ENCODE peak calls at places on chromosomes 4 and X, in seven cellular contexts. One of them, this sample, is unnamed.

GRCh38 chr4:185224597-185224996 is 15.2 kb downstream of the SNX25 start:
- DNase-seq in left lung: no peak
- DNase-seq in fibroblast of the aortic adventitia: no peak
- DNase-seq in lower leg skin: no peak
- DNase-seq in upper lobe of right lung: no peak
- DNase-seq in cardiac muscle cell: no peak
- DNase-seq in mammary epithelial cell: no peak
- DNase-seq in this sample: no peak

GRCh38 chrX:43703211-43703791 is 47.2 kb downstream of the MAOA start:
- DNase-seq in left lung: no peak
- DNase-seq in cardiac muscle cell: no peak
- DNase-seq in lower leg skin: no peak
- DNase-seq in mammary epithelial cell: no peak
- DNase-seq in fibroblast of the aortic adventitia: peak; percentile 50
- DNase-seq in upper lobe of right lung: no peak
- DNase-seq in this sample: peak; percentile 73

GRCh38 chr4:83340692-83341343 is 6.2 kb upstream of the HPSE start:
- DNase-seq in mammary epithelial cell: no peak
- DNase-seq in upper lobe of right lung: no peak
- DNase-seq in left lung: no peak
- DNase-seq in fibroblast of the aortic adventitia: no peak
- DNase-seq in cardiac muscle cell: no peak
- DNase-seq in lower leg skin: no peak
- DNase-seq in this sample: no peak

GRCh38 chr4:76035146-76035545 is 724 bp downstream of the CXCL11 start:
- DNase-seq in lower leg skin: no peak
- DNase-seq in upper lobe of right lung: no peak
- DNase-seq in cardiac muscle cell: no peak
- DNase-seq in fibroblast of the aortic adventitia: no peak
- DNase-seq in left lung: no peak
- DNase-seq in mammary epithelial cell: no peak
- DNase-seq in this sample: no peak

GRCh38 chrX:120310861-120311631 is at the start of gene TMEM255A:
- DNase-seq in fibroblast of the aortic adventitia: no peak
- DNase-seq in lower leg skin: no peak
- DNase-seq in left lung: peak; percentile 48
- DNase-seq in upper lobe of right lung: peak; percentile 61
- DNase-seq in cardiac muscle cell: peak; percentile 17
- DNase-seq in mammary epithelial cell: no peak
- DNase-seq in this sample: no peak

GRCh38 chr4:81084029-81084428 is 53.5 kb downstream of the BMP3 start:
- DNase-seq in lower leg skin: no peak
- DNase-seq in fibroblast of the aortic adventitia: peak; percentile 73
- DNase-seq in cardiac muscle cell: no peak
- DNase-seq in left lung: no peak
- DNase-seq in upper lobe of right lung: no peak
- DNase-seq in mammary epithelial cell: peak; percentile 68
- DNase-seq in this sample: peak; percentile 53

GRCh38 chr4:6546091-6546490 is 28.9 kb upstream of the MAN2B2 start:
- DNase-seq in lower leg skin: no peak
- DNase-seq in fibroblast of the aortic adventitia: no peak
- DNase-seq in mammary epithelial cell: no peak
- DNase-seq in left lung: no peak
- DNase-seq in cardiac muscle cell: no peak
- DNase-seq in upper lobe of right lung: no peak
- DNase-seq in this sample: no peak

GRCh38 chr4:23276076-23276475 is 583.3 kb downstream of the GBA3 start:
- DNase-seq in upper lobe of right lung: no peak
- DNase-seq in cardiac muscle cell: no peak
- DNase-seq in mammary epithelial cell: no peak
- DNase-seq in left lung: no peak
- DNase-seq in lower leg skin: no peak
- DNase-seq in fibroblast of the aortic adventitia: no peak
- DNase-seq in this sample: no peak

GRCh38 chrX:142998447-142999208 is 27.1 kb upstream of the SPANXN4 start:
- DNase-seq in lower leg skin: no peak
- DNase-seq in upper lobe of right lung: no peak
- DNase-seq in left lung: no peak
- DNase-seq in mammary epithelial cell: no peak
- DNase-seq in fibroblast of the aortic adventitia: no peak
- DNase-seq in cardiac muscle cell: no peak
- DNase-seq in this sample: no peak

GRCh38 chrX:153968754-153969124 is 2.9 kb downstream of the HCFC1 start:
- DNase-seq in cardiac muscle cell: peak; percentile 35
- DNase-seq in upper lobe of right lung: no peak
- DNase-seq in mammary epithelial cell: no peak
- DNase-seq in fibroblast of the aortic adventitia: no peak
- DNase-seq in lower leg skin: no peak
- DNase-seq in left lung: no peak
- DNase-seq in this sample: peak; percentile 42

GRCh38 chrX:66914082-66914481 is 275.2 kb upstream of the EDA2R start:
- DNase-seq in cardiac muscle cell: no peak
- DNase-seq in lower leg skin: no peak
- DNase-seq in fibroblast of the aortic adventitia: no peak
- DNase-seq in left lung: no peak
- DNase-seq in upper lobe of right lung: no peak
- DNase-seq in mammary epithelial cell: peak; percentile 1
- DNase-seq in this sample: peak; percentile 0

GRCh38 chr4:108369035-108369655 is 200.4 kb upstream of the LEF1 start:
- DNase-seq in mammary epithelial cell: no peak
- DNase-seq in left lung: no peak
- DNase-seq in upper lobe of right lung: no peak
- DNase-seq in fibroblast of the aortic adventitia: no peak
- DNase-seq in cardiac muscle cell: no peak
- DNase-seq in lower leg skin: no peak
- DNase-seq in this sample: no peak

GRCh38 chrX:13764765-13765164 is 30.2 kb downstream of the OFD1 start:
- DNase-seq in fibroblast of the aortic adventitia: no peak
- DNase-seq in mammary epithelial cell: no peak
- DNase-seq in upper lobe of right lung: no peak
- DNase-seq in left lung: no peak
- DNase-seq in lower leg skin: no peak
- DNase-seq in cardiac muscle cell: peak; percentile 51
- DNase-seq in this sample: no peak

GRCh38 chr4:94523617-94524016 is 71.9 kb downstream of the PDLIM5 start:
- DNase-seq in mammary epithelial cell: peak; percentile 40
- DNase-seq in upper lobe of right lung: no peak
- DNase-seq in fibroblast of the aortic adventitia: peak; percentile 46
- DNase-seq in left lung: no peak
- DNase-seq in cardiac muscle cell: no peak
- DNase-seq in lower leg skin: no peak
- DNase-seq in this sample: peak; percentile 48

GRCh38 chrX:150298841-150299551 is 64.1 kb upstream of the MAMLD1 start:
- DNase-seq in fibroblast of the aortic adventitia: no peak
- DNase-seq in lower leg skin: no peak
- DNase-seq in mammary epithelial cell: no peak
- DNase-seq in upper lobe of right lung: no peak
- DNase-seq in cardiac muscle cell: no peak
- DNase-seq in left lung: no peak
- DNase-seq in this sample: no peak

GRCh38 chr4:182447938-182448280 is 204.7 kb downstream of the TENM3 start:
- DNase-seq in lower leg skin: no peak
- DNase-seq in cardiac muscle cell: peak; percentile 34
- DNase-seq in upper lobe of right lung: no peak
- DNase-seq in mammary epithelial cell: no peak
- DNase-seq in left lung: no peak
- DNase-seq in fibroblast of the aortic adventitia: peak; percentile 5
- DNase-seq in this sample: peak; percentile 47

GRCh38 chrX:118496763-118497079 is 1.1 kb downstream of the DOCK11 start:
- DNase-seq in mammary epithelial cell: no peak
- DNase-seq in cardiac muscle cell: no peak
- DNase-seq in lower leg skin: no peak
- DNase-seq in left lung: no peak
- DNase-seq in upper lobe of right lung: no peak
- DNase-seq in fibroblast of the aortic adventitia: no peak
- DNase-seq in this sample: peak; percentile 20

GRCh38 chr4:77007358-77008230 is 58.0 kb downstream of the SEPTIN11 start:
- DNase-seq in cardiac muscle cell: no peak
- DNase-seq in lower leg skin: no peak
- DNase-seq in upper lobe of right lung: no peak
- DNase-seq in left lung: no peak
- DNase-seq in fibroblast of the aortic adventitia: peak; percentile 72
- DNase-seq in mammary epithelial cell: peak; percentile 64
- DNase-seq in this sample: peak; percentile 79

GRCh38 chrX:1222511-1223252 is 10.2 kb upstream of the CRLF2 start:
- DNase-seq in upper lobe of right lung: no peak
- DNase-seq in fibroblast of the aortic adventitia: no peak
- DNase-seq in lower leg skin: no peak
- DNase-seq in mammary epithelial cell: peak; percentile 52
- DNase-seq in left lung: no peak
- DNase-seq in cardiac muscle cell: no peak
- DNase-seq in this sample: peak; percentile 30

GRCh38 chrX:39449352-39449751 is 648.1 kb downstream of the MID1IP1 start:
- DNase-seq in cardiac muscle cell: no peak
- DNase-seq in lower leg skin: no peak
- DNase-seq in mammary epithelial cell: no peak
- DNase-seq in upper lobe of right lung: no peak
- DNase-seq in left lung: no peak
- DNase-seq in fibroblast of the aortic adventitia: no peak
- DNase-seq in this sample: no peak

GRCh38 chr4:26412381-26413372 is 77.6 kb downstream of the CCKAR start:
- DNase-seq in fibroblast of the aortic adventitia: peak; percentile 77
- DNase-seq in lower leg skin: no peak
- DNase-seq in upper lobe of right lung: no peak
- DNase-seq in left lung: no peak
- DNase-seq in mammary epithelial cell: no peak
- DNase-seq in cardiac muscle cell: no peak
- DNase-seq in this sample: no peak

GRCh38 chr4:118736867-118737266 is 51.7 kb downstream of the METTL14 start:
- DNase-seq in left lung: no peak
- DNase-seq in mammary epithelial cell: no peak
- DNase-seq in fibroblast of the aortic adventitia: no peak
- DNase-seq in cardiac muscle cell: no peak
- DNase-seq in lower leg skin: no peak
- DNase-seq in upper lobe of right lung: no peak
- DNase-seq in this sample: no peak

GRCh38 chr4:135429528-135429927 is 1227.9 kb upstream of the PABPC4L start:
- DNase-seq in cardiac muscle cell: no peak
- DNase-seq in upper lobe of right lung: no peak
- DNase-seq in mammary epithelial cell: no peak
- DNase-seq in lower leg skin: no peak
- DNase-seq in fibroblast of the aortic adventitia: no peak
- DNase-seq in left lung: no peak
- DNase-seq in this sample: no peak

GRCh38 chr4:53508446-53508845 is 82.8 kb downstream of the LNX1 start:
- DNase-seq in mammary epithelial cell: peak; percentile 30
- DNase-seq in upper lobe of right lung: no peak
- DNase-seq in lower leg skin: no peak
- DNase-seq in cardiac muscle cell: no peak
- DNase-seq in fibroblast of the aortic adventitia: peak; percentile 79
- DNase-seq in left lung: no peak
- DNase-seq in this sample: peak; percentile 69

GRCh38 chr4:139968831-139969230 is 185.2 kb downstream of the MAML3 start:
- DNase-seq in mammary epithelial cell: no peak
- DNase-seq in fibroblast of the aortic adventitia: no peak
- DNase-seq in lower leg skin: no peak
- DNase-seq in cardiac muscle cell: no peak
- DNase-seq in upper lobe of right lung: no peak
- DNase-seq in left lung: no peak
- DNase-seq in this sample: no peak

GRCh38 chrX:42119076-42119475 is 195.7 kb upstream of the CASK start:
- DNase-seq in cardiac muscle cell: no peak
- DNase-seq in lower leg skin: peak; percentile 14
- DNase-seq in fibroblast of the aortic adventitia: peak; percentile 89
- DNase-seq in left lung: no peak
- DNase-seq in upper lobe of right lung: no peak
- DNase-seq in mammary epithelial cell: peak; percentile 96
- DNase-seq in this sample: peak; percentile 7

GRCh38 chr4:156523991-156524390 is 447.6 kb downstream of the PDGFC start:
- DNase-seq in cardiac muscle cell: no peak
- DNase-seq in mammary epithelial cell: no peak
- DNase-seq in left lung: no peak
- DNase-seq in upper lobe of right lung: no peak
- DNase-seq in fibroblast of the aortic adventitia: no peak
- DNase-seq in lower leg skin: no peak
- DNase-seq in this sample: no peak
- H3K4me3 ChIP-seq in cardiac muscle cell: no peak overlapping the region
- H3K4me3 ChIP-seq in mammary epithelial cell: no peak overlapping the region
- H3K4me3 ChIP-seq in left lung: no peak overlapping the region
- H3K4me3 ChIP-seq in upper lobe of right lung: no peak overlapping the region
- H3K4me3 ChIP-seq in fibroblast of the aortic adventitia: no peak overlapping the region
- H3K4me3 ChIP-seq in lower leg skin: no peak overlapping the region
- H3K4me3 ChIP-seq in this sample: no peak overlapping the region

GRCh38 chr4:148425327-148426110 is 16.7 kb downstream of the NR3C2 start:
- DNase-seq in lower leg skin: no peak
- DNase-seq in left lung: no peak
- DNase-seq in cardiac muscle cell: no peak
- DNase-seq in fibroblast of the aortic adventitia: no peak
- DNase-seq in upper lobe of right lung: no peak
- DNase-seq in mammary epithelial cell: no peak
- DNase-seq in this sample: no peak
- TF ChIP-seq CTCF in lower leg skin: no peak
- TF ChIP-seq CTCF in left lung: no peak
- TF ChIP-seq CTCF in cardiac muscle cell: no peak
- TF ChIP-seq CTCF in fibroblast of the aortic adventitia: no peak
- TF ChIP-seq CTCF in upper lobe of right lung: no peak
- TF ChIP-seq CTCF in mammary epithelial cell: peak; percentile 17
- TF ChIP-seq CTCF in this sample: no peak

GRCh38 chrX:23805379-23805778 is 22.4 kb downstream of the SAT1 start:
- DNase-seq in lower leg skin: no peak
- DNase-seq in fibroblast of the aortic adventitia: no peak
- DNase-seq in cardiac muscle cell: no peak
- DNase-seq in upper lobe of right lung: no peak
- DNase-seq in mammary epithelial cell: no peak
- DNase-seq in left lung: no peak
- DNase-seq in this sample: no peak

GRCh38 chrX:23799469-23800065 is 16.6 kb downstream of the SAT1 start:
- DNase-seq in left lung: no peak
- DNase-seq in cardiac muscle cell: no peak
- DNase-seq in upper lobe of right lung: no peak
- DNase-seq in mammary epithelial cell: no peak
- DNase-seq in lower leg skin: no peak
- DNase-seq in fibroblast of the aortic adventitia: peak; percentile 76
- DNase-seq in this sample: peak; percentile 47

GRCh38 chrX:23804578-23804977 is 21.6 kb downstream of the SAT1 start:
- DNase-seq in left lung: no peak
- DNase-seq in lower leg skin: no peak
- DNase-seq in fibroblast of the aortic adventitia: no peak
- DNase-seq in cardiac muscle cell: no peak
- DNase-seq in mammary epithelial cell: no peak
- DNase-seq in upper lobe of right lung: no peak
- DNase-seq in this sample: no peak

GRCh38 chrX:23802431-23802830 is 19.5 kb downstream of the SAT1 start:
- DNase-seq in lower leg skin: no peak
- DNase-seq in cardiac muscle cell: no peak
- DNase-seq in fibroblast of the aortic adventitia: no peak
- DNase-seq in left lung: no peak
- DNase-seq in upper lobe of right lung: no peak
- DNase-seq in mammary epithelial cell: no peak
- DNase-seq in this sample: no peak

GRCh38 chrX:23803931-23804381 is 21.0 kb downstream of the SAT1 start:
- DNase-seq in mammary epithelial cell: peak; percentile 84
- DNase-seq in cardiac muscle cell: no peak
- DNase-seq in lower leg skin: no peak
- DNase-seq in left lung: no peak
- DNase-seq in fibroblast of the aortic adventitia: peak; percentile 78
- DNase-seq in upper lobe of right lung: no peak
- DNase-seq in this sample: no peak
- H3K4me3 ChIP-seq in mammary epithelial cell: no peak overlapping the region
- H3K4me3 ChIP-seq in cardiac muscle cell: no peak overlapping the region
- H3K4me3 ChIP-seq in lower leg skin: no peak overlapping the region
- H3K4me3 ChIP-seq in left lung: no peak overlapping the region
- H3K4me3 ChIP-seq in fibroblast of the aortic adventitia: no peak overlapping the region
- H3K4me3 ChIP-seq in upper lobe of right lung: no peak overlapping the region
- H3K4me3 ChIP-seq in this sample: no peak overlapping the region

GRCh38 chrX:70554081-70554480 is 109.4 kb downstream of the DLG3 start:
- DNase-seq in fibroblast of the aortic adventitia: peak; percentile 69
- DNase-seq in cardiac muscle cell: peak; percentile 7
- DNase-seq in left lung: no peak
- DNase-seq in upper lobe of right lung: no peak
- DNase-seq in lower leg skin: no peak
- DNase-seq in mammary epithelial cell: peak; percentile 7
- DNase-seq in this sample: peak; percentile 30
- TF ChIP-seq CTCF in fibroblast of the aortic adventitia: no peak
- TF ChIP-seq CTCF in cardiac muscle cell: peak; percentile 22
- TF ChIP-seq CTCF in left lung: no peak
- TF ChIP-seq CTCF in upper lobe of right lung: peak; percentile 32
- TF ChIP-seq CTCF in lower leg skin: no peak
- TF ChIP-seq CTCF in mammary epithelial cell: peak; percentile 28
- TF ChIP-seq CTCF in this sample: peak; percentile 3